ENCODE peak calls at places on chromosomes 4 and X, in seven cellular contexts. F is lung; C is suprapubic skin; Q is astrocyte of the spinal cord; W is GM12878; O is mammary epithelial cell; S is CD8-positive, alpha-beta T cell. L is an unnamed sample.

GRCh38 chrX:17860811-17861495 is at the start of gene RAI2:
- DNase-seq in F (peak; percentile 52), C (peak; percentile 78), Q (no peak), W (no peak), O (no peak), S (peak; percentile 13), L (no peak)

GRCh38 chr4:152168960-152169616 is 366.8 kb downstream of the FBXW7 start:
- DNase-seq in F (no peak), C (no peak), Q (no peak), W (no peak), O (no peak), S (no peak), L (no peak)

GRCh38 chr4:181578911-181579310 is 664.3 kb upstream of the TENM3 start:
- DNase-seq in F (no peak), C (no peak), Q (peak; percentile 7), W (no peak), O (no peak), S (no peak), L (no peak)

GRCh38 chr4:110074570-110074969 is 123.8 kb downstream of the ELOVL6 start:
- DNase-seq in F (no peak), C (no peak), Q (no peak), W (no peak), O (no peak), S (no peak), L (no peak)

GRCh38 chrX:11381464-11381863 is 88.3 kb downstream of the AMELX start:
- DNase-seq in F (no peak), C (no peak), Q (peak; percentile 58), W (peak; percentile 30), O (peak; percentile 38), S (no peak), L (no peak)

GRCh38 chrX:19886888-19887531 is 390 bp downstream of the SH3KBP1 start:
- DNase-seq in F (no peak), C (no peak), Q (no peak), W (no peak), O (no peak), S (no peak), L (no peak)

GRCh38 chrX:25873196-25873595 is 264.9 kb upstream of the MAGEB18 start:
- DNase-seq in F (no peak), C (no peak), Q (no peak), W (no peak), O (peak; percentile 56), S (no peak), L (no peak)

GRCh38 chr4:108426493-108426892 is 193.9 kb upstream of the RPL34 start:
- DNase-seq in F (no peak), C (no peak), Q (peak; percentile 69), W (no peak), O (peak; percentile 5), S (no peak), L (no peak)

GRCh38 chr4:121677524-121677923 is 19.3 kb downstream of the ANXA5 start:
- DNase-seq in F (no peak), C (no peak), Q (no peak), W (no peak), O (no peak), S (no peak), L (no peak)

GRCh38 chr4:176001171-176002006 is 64.3 kb upstream of the WDR17 start:
- DNase-seq in F (peak; percentile 46), C (no peak), Q (peak; percentile 43), W (no peak), O (no peak), S (no peak), L (no peak)

GRCh38 chr4:53505947-53506346 is 85.3 kb downstream of the LNX1 start:
- DNase-seq in F (no peak), C (no peak), Q (no peak), W (no peak), O (no peak), S (no peak), L (no peak)

GRCh38 chrX:30301977-30302376 is 7.2 kb downstream of the NR0B1 start:
- DNase-seq in F (no peak), C (no peak), Q (peak; percentile 38), W (no peak), O (peak; percentile 47), S (no peak), L (no peak)

GRCh38 chr4:153346031-153346430 is 1.5 kb downstream of the MND1 start:
- DNase-seq in F (no peak), C (no peak), Q (no peak), W (no peak), O (no peak), S (no peak), L (no peak)

GRCh38 chrX:39396358-39396995 is 595.2 kb downstream of the MID1IP1 start:
- DNase-seq in F (no peak), C (no peak), Q (no peak), W (no peak), O (no peak), S (no peak), L (no peak)

GRCh38 chrX:49053223-49054072 is 5.4 kb upstream of the CCDC120 start:
- DNase-seq in F (peak; percentile 48), C (no peak), Q (peak; percentile 48), W (no peak), O (no peak), S (peak; percentile 42), L (no peak)

GRCh38 chr4:12761694-12762093 is 722.4 kb downstream of the RAB28 start:
- DNase-seq in F (no peak), C (no peak), Q (no peak), W (no peak), O (no peak), S (no peak), L (no peak)

GRCh38 chrX:120301960-120302359 is 9.3 kb downstream of the TMEM255A start:
- DNase-seq in F (no peak), C (no peak), Q (no peak), W (no peak), O (no peak), S (no peak), L (no peak)

GRCh38 chr4:84583871-84584373 is 995 bp downstream of the CDS1 start:
- DNase-seq in F (no peak), C (no peak), Q (no peak), W (no peak), O (no peak), S (no peak), L (no peak)

GRCh38 chr4:89316931-89317366 is 9.3 kb upstream of the GPRIN3 start:
- DNase-seq in F (no peak), C (no peak), Q (peak; percentile 44), W (no peak), O (no peak), S (no peak), L (no peak)

GRCh38 chr4:100417565-100417964 is 100.3 kb downstream of the EMCN start:
- DNase-seq in F (no peak), C (no peak), Q (no peak), W (no peak), O (peak; percentile 35), S (no peak), L (no peak)

GRCh38 chrX:48890296-48890925 is 7.2 kb downstream of the TIMM17B start:
- DNase-seq in F (no peak), C (no peak), Q (no peak), W (no peak), O (no peak), S (no peak), L (no peak)

GRCh38 chr4:54091637-54092404 is 8.1 kb upstream of the GSX2 start:
- DNase-seq in F (peak; percentile 76), C (no peak), Q (peak; percentile 67), W (peak; percentile 35), O (peak; percentile 53), S (peak; percentile 73), L (no peak)

GRCh38 chr4:138223191-138223910 is 18.8 kb downstream of the SLC7A11 start:
- DNase-seq in F (no peak), C (no peak), Q (no peak), W (no peak), O (no peak), S (no peak), L (no peak)

GRCh38 chr4:68348577-68348976 is 1.3 kb downstream of the YTHDC1 start:
- DNase-seq in F (no peak), C (no peak), Q (no peak), W (no peak), O (no peak), S (no peak), L (no peak)

GRCh38 chr4:84691170-84691691 is 108.3 kb downstream of the CDS1 start:
- DNase-seq in F (peak; percentile 38), C (no peak), Q (peak; percentile 97), W (no peak), O (peak; percentile 92), S (no peak), L (no peak)

GRCh38 chrX:15721911-15722310 is 16.2 kb upstream of the CA5B start:
- DNase-seq in F (no peak), C (no peak), Q (peak; percentile 16), W (no peak), O (no peak), S (no peak), L (no peak)

DNA sequence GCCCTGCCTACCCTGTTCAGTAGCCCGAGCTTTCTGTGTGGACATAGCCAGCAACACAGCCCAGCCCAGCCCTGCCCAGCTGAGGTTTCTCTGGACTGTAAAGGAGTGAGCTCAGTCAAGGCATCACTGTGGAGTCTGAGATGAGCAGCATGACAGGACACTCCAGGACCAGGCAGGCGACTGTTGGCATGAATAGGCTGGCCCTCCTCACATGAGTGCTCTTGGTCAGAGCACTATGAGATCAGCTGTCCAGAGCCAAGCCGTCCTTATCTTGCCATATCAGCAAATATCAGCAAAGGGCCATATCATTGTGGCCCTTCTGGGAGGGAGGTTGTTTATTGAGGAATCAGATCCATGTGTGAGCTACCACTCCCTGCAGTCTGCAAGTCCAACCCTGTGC is 30.9 kb downstream of the REELD1 start:
- DNase-seq in F (no peak), C (no peak), Q (no peak), W (no peak), O (no peak), S (no peak), L (no peak)
- TF ChIP-seq CTCF in F (no peak), C (no peak), Q (no peak), W (no peak), O (no peak), S (no peak), L (no peak)

GRCh38 chrX:150573702-150574101 is 5.3 kb downstream of the MTM1 start:
- DNase-seq in F (no peak), C (no peak), Q (no peak), W (no peak), O (no peak), S (no peak), L (no peak)
- H3K4me3 ChIP-seq in F (no peak overlapping the region), C (no peak overlapping the region), Q (no peak overlapping the region), W (no peak overlapping the region), O (no peak overlapping the region), S (no peak overlapping the region), L (no peak overlapping the region)

GRCh38 chr4:73405138-73405537 is 1.1 kb downstream of the ALB start:
- DNase-seq in F (no peak), C (no peak), Q (no peak), W (no peak), O (no peak), S (no peak), L (no peak)
- TF ChIP-seq CTCF in F (no peak), C (no peak), Q (no peak), W (no peak), O (no peak), S (no peak), L (no peak)

DNA sequence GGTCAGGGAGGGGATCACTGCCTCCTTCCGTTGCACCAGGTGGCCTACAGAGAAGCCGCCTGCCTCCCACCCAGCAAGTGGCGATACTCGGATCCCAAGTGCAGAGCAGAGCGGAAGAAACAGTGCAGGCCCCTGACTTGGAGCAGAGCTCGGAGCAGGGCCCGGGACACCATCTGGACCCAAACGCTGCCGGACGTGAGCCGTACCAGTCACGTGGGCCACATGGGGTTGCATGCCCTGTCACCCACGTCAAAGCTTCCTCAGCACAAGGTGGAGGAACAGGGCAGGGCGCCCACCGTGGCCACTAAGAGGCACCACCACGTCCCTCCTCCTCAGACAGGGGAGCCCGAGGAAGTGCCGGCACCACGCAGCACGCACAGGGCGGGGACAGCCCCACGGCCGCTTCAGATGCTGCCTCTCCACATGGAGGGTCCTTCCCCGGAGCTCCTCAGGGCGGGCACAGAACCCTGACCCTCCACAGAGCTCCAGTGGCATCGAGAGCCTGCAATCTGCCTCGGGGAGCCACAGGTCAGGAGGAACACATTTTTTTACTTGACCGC is 18.7 kb downstream of the ZFYVE28 start:
- DNase-seq in F (no peak), C (no peak), Q (no peak), W (no peak), O (no peak), S (no peak), L (peak; percentile 38)
- H3K4me3 ChIP-seq in F (no peak overlapping the region), C (no peak overlapping the region), Q (no peak overlapping the region), W (no peak overlapping the region), O (no peak overlapping the region), S (no peak overlapping the region), L (no peak overlapping the region)

L was measured in RWPE2.